ENCODE peak calls at places on chromosome 18, in eight cellular contexts. G is tibial artery, E is GF-D8, N is HTR-8/SVneo, C is hippocampal formation, W is thoracic aorta, S is MV-4-11, Q is anterior cingulate cortex. R is an unnamed sample.

GRCh38 chr18:43671431-43671830 is 394.1 kb upstream of the SYT4 start:
- DNase-seq in G (no peak), E (no peak), N (no peak), C (no peak), W (no peak), S (no peak), Q (no peak), R (no peak)

GRCh38 chr18:42417189-42417588 is 462.2 kb downstream of the PIK3C3 start:
- DNase-seq in G (no peak), E (no peak), N (no peak), C (no peak), W (no peak), S (no peak), Q (no peak), R (no peak)

GRCh38 chr18:3747176-3747973 is 297.4 kb downstream of the TGIF1 start:
- DNase-seq in G (no peak), E (no peak), N (peak; percentile 15), C (no peak), W (peak; percentile 25), S (peak; percentile 99), Q (no peak), R (no peak)

GRCh38 chr18:13577091-13577697 is 149.2 kb downstream of the FAM210A start:
- DNase-seq in G (no peak), E (peak; percentile 66), N (peak; percentile 11), C (no peak), W (no peak), S (peak; percentile 97), Q (no peak), R (peak; percentile 94)

GRCh38 chr18:12585218-12585617 is 72.7 kb downstream of the SPIRE1 start:
- DNase-seq in G (no peak), E (no peak), N (no peak), C (no peak), W (no peak), S (peak; percentile 42), Q (no peak), R (no peak)

GRCh38 chr18:78884502-78884901 is 95.1 kb upstream of the SALL3 start:
- DNase-seq in G (no peak), E (no peak), N (no peak), C (no peak), W (no peak), S (peak; percentile 10), Q (no peak), R (peak; percentile 3)

GRCh38 chr18:3103576-3103975 is 90.6 kb upstream of the LPIN2 start:
- DNase-seq in G (no peak), E (no peak), N (no peak), C (no peak), W (no peak), S (no peak), Q (no peak), R (no peak)

GRCh38 chr18:50748243-50749229 is 71.3 kb downstream of the MRO start:
- DNase-seq in G (no peak), E (no peak), N (no peak), C (no peak), W (no peak), S (no peak), Q (no peak), R (no peak)

GRCh38 chr18:47251289-47252120 is at the start of gene SKOR2:
- DNase-seq in G (no peak), E (no peak), N (no peak), C (no peak), W (no peak), S (no peak), Q (no peak), R (no peak)

GRCh38 chr18:76951600-76952247 is 129.4 kb downstream of the ZNF236 start:
- DNase-seq in G (no peak), E (no peak), N (no peak), C (no peak), W (no peak), S (no peak), Q (no peak), R (no peak)

GRCh38 chr18:58125183-58125582 is 81.2 kb downstream of the NEDD4L start:
- DNase-seq in G (no peak), E (no peak), N (no peak), C (no peak), W (no peak), S (no peak), Q (no peak), R (no peak)

GRCh38 chr18:36685580-36685979 is 143.2 kb downstream of the TPGS2 start:
- DNase-seq in G (no peak), E (no peak), N (no peak), C (no peak), W (no peak), S (no peak), Q (no peak), R (no peak)

GRCh38 chr18:50044402-50044801 is 150.5 kb downstream of the MYO5B start:
- DNase-seq in G (no peak), E (no peak), N (no peak), C (no peak), W (no peak), S (no peak), Q (no peak), R (no peak)

GRCh38 chr18:51236225-51236624 is 38.7 kb upstream of the MEX3C start:
- DNase-seq in G (no peak), E (no peak), N (peak; percentile 32), C (no peak), W (no peak), S (peak; percentile 82), Q (no peak), R (no peak)

GRCh38 chr18:50586710-50587109 is 26.8 kb downstream of the MAPK4 start:
- DNase-seq in G (no peak), E (no peak), N (no peak), C (no peak), W (no peak), S (no peak), Q (no peak), R (no peak)

GRCh38 chr18:25005602-25006375 is 346.2 kb downstream of the ZNF521 start:
- DNase-seq in G (no peak), E (no peak), N (no peak), C (no peak), W (no peak), S (no peak), Q (no peak), R (no peak)

GRCh38 chr18:78754311-78755043 is 225.1 kb upstream of the SALL3 start:
- DNase-seq in G (no peak), E (no peak), N (no peak), C (no peak), W (no peak), S (no peak), Q (no peak), R (no peak)

GRCh38 chr18:49863769-49864615 is 50.7 kb upstream of the ACAA2 start:
- DNase-seq in G (no peak), E (no peak), N (no peak), C (no peak), W (no peak), S (no peak), Q (no peak), R (no peak)

GRCh38 chr18:35949903-35950627 is 22.4 kb upstream of the RMP24 start:
- DNase-seq in G (peak; percentile 70), E (no peak), N (peak; percentile 31), C (peak; percentile 19), W (no peak), S (peak; percentile 22), Q (peak; percentile 29), R (peak; percentile 48)

GRCh38 chr18:47750889-47751423 is 179.5 kb downstream of the SMAD2 start:
- DNase-seq in G (no peak), E (no peak), N (no peak), C (no peak), W (no peak), S (no peak), Q (no peak), R (no peak)

GRCh38 chr18:49846263-49846662 is 32.9 kb upstream of the ACAA2 start:
- DNase-seq in G (no peak), E (no peak), N (no peak), C (no peak), W (no peak), S (no peak), Q (no peak), R (no peak)

GRCh38 chr18:75854808-75855207 is 427.3 kb upstream of the SMIM21 start:
- DNase-seq in G (no peak), E (no peak), N (no peak), C (no peak), W (no peak), S (no peak), Q (no peak), R (no peak)

GRCh38 chr18:34773961-34774754 is 64.1 kb downstream of the DTNA start:
- DNase-seq in G (peak; percentile 66), E (no peak), N (no peak), C (peak; percentile 35), W (no peak), S (no peak), Q (peak; percentile 58), R (peak; percentile 3)

GRCh38 chr18:49893036-49893435 is 79.7 kb upstream of the ACAA2 start:
- DNase-seq in G (no peak), E (no peak), N (no peak), C (no peak), W (no peak), S (no peak), Q (no peak), R (no peak)

GRCh38 chr18:69567813-69568488 is 167.3 kb downstream of the DOK6 start:
- DNase-seq in G (no peak), E (no peak), N (no peak), C (no peak), W (no peak), S (no peak), Q (no peak), R (no peak)

GRCh38 chr18:33826151-33826550 is 248.1 kb downstream of the ASXL3 start:
- DNase-seq in G (no peak), E (no peak), N (no peak), C (no peak), W (no peak), S (no peak), Q (no peak), R (no peak)

GRCh38 chr18:459801-460200 is 40.7 kb downstream of the COLEC12 start:
- DNase-seq in G (no peak), E (no peak), N (no peak), C (no peak), W (no peak), S (no peak), Q (no peak), R (no peak)

GRCh38 chr18:24362757-24363156 is 34.9 kb downstream of the OSBPL1A start:
- DNase-seq in G (no peak), E (no peak), N (no peak), C (no peak), W (no peak), S (no peak), Q (no peak), R (no peak)

GRCh38 chr18:48300463-48300961 is 108.7 kb downstream of the ZBTB7C start:
- DNase-seq in G (peak; percentile 59), E (no peak), N (no peak), C (no peak), W (no peak), S (peak; percentile 85), Q (no peak), R (peak; percentile 81)

GRCh38 chr18:47912343-47912742 is 18.1 kb downstream of the SMAD2 start:
- DNase-seq in G (no peak), E (no peak), N (no peak), C (peak; percentile 24), W (no peak), S (no peak), Q (no peak), R (no peak)

GRCh38 chr18:36697905-36698304 is 130.9 kb downstream of the TPGS2 start:
- DNase-seq in G (no peak), E (no peak), N (no peak), C (no peak), W (no peak), S (no peak), Q (no peak), R (no peak)